ENCODE peak calls at places on chromosomes 6 and 20, in eight cellular contexts. One of them, this sample, is unnamed.

GRCh38 chr6:27078734-27079357 is 168.7 kb upstream of the PRSS16 start:
- DNase-seq in fibroblast of gingiva: peak
- DNase-seq in PC-9: peak
- DNase-seq in stimulated activated CD4-positive, alpha-beta T cell treated with anti-CD3 and anti-CD28 coated beads, Interleukin-12 subunit alpha, Interleukin-12 subunit beta, amount 100 ng/mL, for 4 hours: peak
- DNase-seq in nephron progenitor cell: peak
- DNase-seq in esophagus squamous epithelium: no peak
- DNase-seq in omental fat pad: peak
- DNase-seq in effector memory CD8-positive, alpha-beta T cell: peak
- DNase-seq in this sample: peak

GRCh38 chr6:24394777-24395437 is 7.8 kb upstream of the MRS2 start:
- DNase-seq in fibroblast of gingiva: peak
- DNase-seq in PC-9: no peak
- DNase-seq in stimulated activated CD4-positive, alpha-beta T cell treated with anti-CD3 and anti-CD28 coated beads, Interleukin-12 subunit alpha, Interleukin-12 subunit beta, amount 100 ng/mL, for 4 hours: no peak
- DNase-seq in nephron progenitor cell: no peak
- DNase-seq in esophagus squamous epithelium: no peak
- DNase-seq in omental fat pad: no peak
- DNase-seq in effector memory CD8-positive, alpha-beta T cell: no peak
- DNase-seq in this sample: no peak

GRCh38 chr6:43996614-43997341 is 130.5 kb downstream of the MRPL14 start:
- DNase-seq in fibroblast of gingiva: no peak
- DNase-seq in PC-9: no peak
- DNase-seq in stimulated activated CD4-positive, alpha-beta T cell treated with anti-CD3 and anti-CD28 coated beads, Interleukin-12 subunit alpha, Interleukin-12 subunit beta, amount 100 ng/mL, for 4 hours: no peak
- DNase-seq in nephron progenitor cell: no peak
- DNase-seq in esophagus squamous epithelium: no peak
- DNase-seq in omental fat pad: peak
- DNase-seq in effector memory CD8-positive, alpha-beta T cell: no peak
- DNase-seq in this sample: no peak

GRCh38 chr20:18388860-18389259 is 78.0 kb downstream of the DZANK1 start:
- DNase-seq in fibroblast of gingiva: peak
- DNase-seq in PC-9: no peak
- DNase-seq in stimulated activated CD4-positive, alpha-beta T cell treated with anti-CD3 and anti-CD28 coated beads, Interleukin-12 subunit alpha, Interleukin-12 subunit beta, amount 100 ng/mL, for 4 hours: no peak
- DNase-seq in nephron progenitor cell: no peak
- DNase-seq in esophagus squamous epithelium: no peak
- DNase-seq in omental fat pad: no peak
- DNase-seq in effector memory CD8-positive, alpha-beta T cell: no peak
- DNase-seq in this sample: no peak

GRCh38 chr20:62524486-62524885 is 48.7 kb upstream of the GATA5 start:
- DNase-seq in fibroblast of gingiva: no peak
- DNase-seq in PC-9: no peak
- DNase-seq in stimulated activated CD4-positive, alpha-beta T cell treated with anti-CD3 and anti-CD28 coated beads, Interleukin-12 subunit alpha, Interleukin-12 subunit beta, amount 100 ng/mL, for 4 hours: no peak
- DNase-seq in nephron progenitor cell: no peak
- DNase-seq in esophagus squamous epithelium: no peak
- DNase-seq in omental fat pad: no peak
- DNase-seq in effector memory CD8-positive, alpha-beta T cell: no peak
- DNase-seq in this sample: no peak

GRCh38 chr6:163347021-163347446 is 67.5 kb upstream of the QKI start:
- DNase-seq in fibroblast of gingiva: no peak
- DNase-seq in PC-9: no peak
- DNase-seq in stimulated activated CD4-positive, alpha-beta T cell treated with anti-CD3 and anti-CD28 coated beads, Interleukin-12 subunit alpha, Interleukin-12 subunit beta, amount 100 ng/mL, for 4 hours: no peak
- DNase-seq in nephron progenitor cell: no peak
- DNase-seq in esophagus squamous epithelium: no peak
- DNase-seq in omental fat pad: no peak
- DNase-seq in effector memory CD8-positive, alpha-beta T cell: no peak
- DNase-seq in this sample: no peak

GRCh38 chr6:131524695-131525336 is 48.2 kb upstream of the ARG1 start:
- DNase-seq in fibroblast of gingiva: no peak
- DNase-seq in PC-9: no peak
- DNase-seq in stimulated activated CD4-positive, alpha-beta T cell treated with anti-CD3 and anti-CD28 coated beads, Interleukin-12 subunit alpha, Interleukin-12 subunit beta, amount 100 ng/mL, for 4 hours: no peak
- DNase-seq in nephron progenitor cell: no peak
- DNase-seq in esophagus squamous epithelium: no peak
- DNase-seq in omental fat pad: no peak
- DNase-seq in effector memory CD8-positive, alpha-beta T cell: peak
- DNase-seq in this sample: no peak

GRCh38 chr6:31776563-31776960 is 566 bp downstream of the VWA7 start:
- DNase-seq in fibroblast of gingiva: no peak
- DNase-seq in PC-9: no peak
- DNase-seq in stimulated activated CD4-positive, alpha-beta T cell treated with anti-CD3 and anti-CD28 coated beads, Interleukin-12 subunit alpha, Interleukin-12 subunit beta, amount 100 ng/mL, for 4 hours: no peak
- DNase-seq in nephron progenitor cell: peak
- DNase-seq in esophagus squamous epithelium: no peak
- DNase-seq in omental fat pad: no peak
- DNase-seq in effector memory CD8-positive, alpha-beta T cell: no peak
- DNase-seq in this sample: no peak

GRCh38 chr6:33252758-33253157 is 18.9 kb downstream of the VPS52 start:
- DNase-seq in fibroblast of gingiva: no peak
- DNase-seq in PC-9: no peak
- DNase-seq in stimulated activated CD4-positive, alpha-beta T cell treated with anti-CD3 and anti-CD28 coated beads, Interleukin-12 subunit alpha, Interleukin-12 subunit beta, amount 100 ng/mL, for 4 hours: no peak
- DNase-seq in nephron progenitor cell: no peak
- DNase-seq in esophagus squamous epithelium: no peak
- DNase-seq in omental fat pad: no peak
- DNase-seq in effector memory CD8-positive, alpha-beta T cell: no peak
- DNase-seq in this sample: no peak

GRCh38 chr6:6008114-6008647 is 1.5 kb upstream of the NRN1 start:
- DNase-seq in fibroblast of gingiva: no peak
- DNase-seq in PC-9: no peak
- DNase-seq in stimulated activated CD4-positive, alpha-beta T cell treated with anti-CD3 and anti-CD28 coated beads, Interleukin-12 subunit alpha, Interleukin-12 subunit beta, amount 100 ng/mL, for 4 hours: no peak
- DNase-seq in nephron progenitor cell: no peak
- DNase-seq in esophagus squamous epithelium: no peak
- DNase-seq in omental fat pad: no peak
- DNase-seq in effector memory CD8-positive, alpha-beta T cell: no peak
- DNase-seq in this sample: no peak

GRCh38 chr6:120077489-120077888 is 727.9 kb upstream of the MAN1A1 start:
- DNase-seq in fibroblast of gingiva: no peak
- DNase-seq in PC-9: no peak
- DNase-seq in stimulated activated CD4-positive, alpha-beta T cell treated with anti-CD3 and anti-CD28 coated beads, Interleukin-12 subunit alpha, Interleukin-12 subunit beta, amount 100 ng/mL, for 4 hours: no peak
- DNase-seq in nephron progenitor cell: peak
- DNase-seq in esophagus squamous epithelium: no peak
- DNase-seq in omental fat pad: no peak
- DNase-seq in effector memory CD8-positive, alpha-beta T cell: no peak
- DNase-seq in this sample: peak

GRCh38 chr6:162271922-162272321 is 455.6 kb downstream of the PRKN start:
- DNase-seq in fibroblast of gingiva: no peak
- DNase-seq in PC-9: no peak
- DNase-seq in stimulated activated CD4-positive, alpha-beta T cell treated with anti-CD3 and anti-CD28 coated beads, Interleukin-12 subunit alpha, Interleukin-12 subunit beta, amount 100 ng/mL, for 4 hours: no peak
- DNase-seq in nephron progenitor cell: no peak
- DNase-seq in esophagus squamous epithelium: no peak
- DNase-seq in omental fat pad: no peak
- DNase-seq in effector memory CD8-positive, alpha-beta T cell: no peak
- DNase-seq in this sample: no peak

GRCh38 chr6:136923116-136923953 is 1.2 kb downstream of the SLC35D3 start:
- DNase-seq in fibroblast of gingiva: no peak
- DNase-seq in PC-9: no peak
- DNase-seq in stimulated activated CD4-positive, alpha-beta T cell treated with anti-CD3 and anti-CD28 coated beads, Interleukin-12 subunit alpha, Interleukin-12 subunit beta, amount 100 ng/mL, for 4 hours: peak
- DNase-seq in nephron progenitor cell: peak
- DNase-seq in esophagus squamous epithelium: no peak
- DNase-seq in omental fat pad: no peak
- DNase-seq in effector memory CD8-positive, alpha-beta T cell: no peak
- DNase-seq in this sample: no peak

GRCh38 chr6:22147983-22148797 is 148.6 kb downstream of the PRL start:
- DNase-seq in fibroblast of gingiva: peak
- DNase-seq in PC-9: peak
- DNase-seq in stimulated activated CD4-positive, alpha-beta T cell treated with anti-CD3 and anti-CD28 coated beads, Interleukin-12 subunit alpha, Interleukin-12 subunit beta, amount 100 ng/mL, for 4 hours: no peak
- DNase-seq in nephron progenitor cell: peak
- DNase-seq in esophagus squamous epithelium: no peak
- DNase-seq in omental fat pad: no peak
- DNase-seq in effector memory CD8-positive, alpha-beta T cell: no peak
- DNase-seq in this sample: peak

GRCh38 chr6:161833099-161833860 is 559.4 kb upstream of the AGPAT4 start:
- DNase-seq in fibroblast of gingiva: no peak
- DNase-seq in PC-9: no peak
- DNase-seq in stimulated activated CD4-positive, alpha-beta T cell treated with anti-CD3 and anti-CD28 coated beads, Interleukin-12 subunit alpha, Interleukin-12 subunit beta, amount 100 ng/mL, for 4 hours: no peak
- DNase-seq in nephron progenitor cell: no peak
- DNase-seq in esophagus squamous epithelium: no peak
- DNase-seq in omental fat pad: no peak
- DNase-seq in effector memory CD8-positive, alpha-beta T cell: no peak
- DNase-seq in this sample: no peak

GRCh38 chr20:1427457-1428054 is 34.7 kb upstream of the FKBP1A start:
- DNase-seq in fibroblast of gingiva: peak
- DNase-seq in PC-9: peak
- DNase-seq in stimulated activated CD4-positive, alpha-beta T cell treated with anti-CD3 and anti-CD28 coated beads, Interleukin-12 subunit alpha, Interleukin-12 subunit beta, amount 100 ng/mL, for 4 hours: no peak
- DNase-seq in nephron progenitor cell: no peak
- DNase-seq in esophagus squamous epithelium: no peak
- DNase-seq in omental fat pad: no peak
- DNase-seq in effector memory CD8-positive, alpha-beta T cell: no peak
- DNase-seq in this sample: no peak

GRCh38 chr6:11580686-11581085 is 43.1 kb downstream of the TMEM170B start:
- DNase-seq in fibroblast of gingiva: no peak
- DNase-seq in PC-9: no peak
- DNase-seq in stimulated activated CD4-positive, alpha-beta T cell treated with anti-CD3 and anti-CD28 coated beads, Interleukin-12 subunit alpha, Interleukin-12 subunit beta, amount 100 ng/mL, for 4 hours: no peak
- DNase-seq in nephron progenitor cell: no peak
- DNase-seq in esophagus squamous epithelium: no peak
- DNase-seq in omental fat pad: no peak
- DNase-seq in effector memory CD8-positive, alpha-beta T cell: no peak
- DNase-seq in this sample: no peak

GRCh38 chr6:142074516-142074915 is 58.2 kb upstream of the GJE1 start:
- DNase-seq in fibroblast of gingiva: no peak
- DNase-seq in PC-9: no peak
- DNase-seq in stimulated activated CD4-positive, alpha-beta T cell treated with anti-CD3 and anti-CD28 coated beads, Interleukin-12 subunit alpha, Interleukin-12 subunit beta, amount 100 ng/mL, for 4 hours: no peak
- DNase-seq in nephron progenitor cell: no peak
- DNase-seq in esophagus squamous epithelium: no peak
- DNase-seq in omental fat pad: no peak
- DNase-seq in effector memory CD8-positive, alpha-beta T cell: no peak
- DNase-seq in this sample: no peak

GRCh38 chr6:74798302-74798701 is 407.6 kb downstream of the COL12A1 start:
- DNase-seq in fibroblast of gingiva: no peak
- DNase-seq in PC-9: no peak
- DNase-seq in stimulated activated CD4-positive, alpha-beta T cell treated with anti-CD3 and anti-CD28 coated beads, Interleukin-12 subunit alpha, Interleukin-12 subunit beta, amount 100 ng/mL, for 4 hours: no peak
- DNase-seq in nephron progenitor cell: no peak
- DNase-seq in esophagus squamous epithelium: no peak
- DNase-seq in omental fat pad: no peak
- DNase-seq in effector memory CD8-positive, alpha-beta T cell: no peak
- DNase-seq in this sample: no peak

GRCh38 chr6:132482595-132482994 is 30.3 kb downstream of the STX7 start:
- DNase-seq in fibroblast of gingiva: peak
- DNase-seq in PC-9: no peak
- DNase-seq in stimulated activated CD4-positive, alpha-beta T cell treated with anti-CD3 and anti-CD28 coated beads, Interleukin-12 subunit alpha, Interleukin-12 subunit beta, amount 100 ng/mL, for 4 hours: no peak
- DNase-seq in nephron progenitor cell: no peak
- DNase-seq in esophagus squamous epithelium: no peak
- DNase-seq in omental fat pad: no peak
- DNase-seq in effector memory CD8-positive, alpha-beta T cell: no peak
- DNase-seq in this sample: no peak

GRCh38 chr6:25041676-25042598 is 106.2 kb upstream of the RIPOR2 start:
- DNase-seq in fibroblast of gingiva: no peak
- DNase-seq in PC-9: no peak
- DNase-seq in stimulated activated CD4-positive, alpha-beta T cell treated with anti-CD3 and anti-CD28 coated beads, Interleukin-12 subunit alpha, Interleukin-12 subunit beta, amount 100 ng/mL, for 4 hours: no peak
- DNase-seq in nephron progenitor cell: no peak
- DNase-seq in esophagus squamous epithelium: no peak
- DNase-seq in omental fat pad: no peak
- DNase-seq in effector memory CD8-positive, alpha-beta T cell: peak
- DNase-seq in this sample: no peak

GRCh38 chr6:71047401-71047800 is 90.5 kb upstream of the B3GAT2 start:
- DNase-seq in fibroblast of gingiva: no peak
- DNase-seq in PC-9: no peak
- DNase-seq in stimulated activated CD4-positive, alpha-beta T cell treated with anti-CD3 and anti-CD28 coated beads, Interleukin-12 subunit alpha, Interleukin-12 subunit beta, amount 100 ng/mL, for 4 hours: no peak
- DNase-seq in nephron progenitor cell: no peak
- DNase-seq in esophagus squamous epithelium: no peak
- DNase-seq in omental fat pad: no peak
- DNase-seq in effector memory CD8-positive, alpha-beta T cell: no peak
- DNase-seq in this sample: peak

GRCh38 chr20:7094438-7094997 is 327.0 kb downstream of the BMP2 start:
- DNase-seq in fibroblast of gingiva: no peak
- DNase-seq in PC-9: no peak
- DNase-seq in stimulated activated CD4-positive, alpha-beta T cell treated with anti-CD3 and anti-CD28 coated beads, Interleukin-12 subunit alpha, Interleukin-12 subunit beta, amount 100 ng/mL, for 4 hours: no peak
- DNase-seq in nephron progenitor cell: peak
- DNase-seq in esophagus squamous epithelium: no peak
- DNase-seq in omental fat pad: no peak
- DNase-seq in effector memory CD8-positive, alpha-beta T cell: no peak
- DNase-seq in this sample: no peak

GRCh38 chr20:25077610-25078169 is 4.3 kb downstream of the VSX1 start:
- DNase-seq in fibroblast of gingiva: peak
- DNase-seq in PC-9: peak
- DNase-seq in stimulated activated CD4-positive, alpha-beta T cell treated with anti-CD3 and anti-CD28 coated beads, Interleukin-12 subunit alpha, Interleukin-12 subunit beta, amount 100 ng/mL, for 4 hours: no peak
- DNase-seq in nephron progenitor cell: peak
- DNase-seq in esophagus squamous epithelium: no peak
- DNase-seq in omental fat pad: no peak
- DNase-seq in effector memory CD8-positive, alpha-beta T cell: no peak
- DNase-seq in this sample: no peak

GRCh38 chr6:14640631-14641030 is 523.1 kb downstream of the CD83 start:
- DNase-seq in fibroblast of gingiva: no peak
- DNase-seq in PC-9: no peak
- DNase-seq in stimulated activated CD4-positive, alpha-beta T cell treated with anti-CD3 and anti-CD28 coated beads, Interleukin-12 subunit alpha, Interleukin-12 subunit beta, amount 100 ng/mL, for 4 hours: no peak
- DNase-seq in nephron progenitor cell: no peak
- DNase-seq in esophagus squamous epithelium: no peak
- DNase-seq in omental fat pad: no peak
- DNase-seq in effector memory CD8-positive, alpha-beta T cell: no peak
- DNase-seq in this sample: no peak

GRCh38 chr20:50625986-50626677 is 65.2 kb downstream of the RIPOR3 start:
- DNase-seq in fibroblast of gingiva: peak
- DNase-seq in PC-9: peak
- DNase-seq in stimulated activated CD4-positive, alpha-beta T cell treated with anti-CD3 and anti-CD28 coated beads, Interleukin-12 subunit alpha, Interleukin-12 subunit beta, amount 100 ng/mL, for 4 hours: peak
- DNase-seq in nephron progenitor cell: peak
- DNase-seq in esophagus squamous epithelium: no peak
- DNase-seq in omental fat pad: no peak
- DNase-seq in effector memory CD8-positive, alpha-beta T cell: no peak
- DNase-seq in this sample: no peak

GRCh38 chr6:14549871-14550270 is 432.3 kb downstream of the CD83 start:
- DNase-seq in fibroblast of gingiva: no peak
- DNase-seq in PC-9: no peak
- DNase-seq in stimulated activated CD4-positive, alpha-beta T cell treated with anti-CD3 and anti-CD28 coated beads, Interleukin-12 subunit alpha, Interleukin-12 subunit beta, amount 100 ng/mL, for 4 hours: no peak
- DNase-seq in nephron progenitor cell: no peak
- DNase-seq in esophagus squamous epithelium: no peak
- DNase-seq in omental fat pad: no peak
- DNase-seq in effector memory CD8-positive, alpha-beta T cell: no peak
- DNase-seq in this sample: no peak

GRCh38 chr6:118902731-118903130 is 8.8 kb downstream of the ASF1A start:
- DNase-seq in fibroblast of gingiva: no peak
- DNase-seq in PC-9: no peak
- DNase-seq in stimulated activated CD4-positive, alpha-beta T cell treated with anti-CD3 and anti-CD28 coated beads, Interleukin-12 subunit alpha, Interleukin-12 subunit beta, amount 100 ng/mL, for 4 hours: no peak
- DNase-seq in nephron progenitor cell: no peak
- DNase-seq in esophagus squamous epithelium: no peak
- DNase-seq in omental fat pad: no peak
- DNase-seq in effector memory CD8-positive, alpha-beta T cell: no peak
- DNase-seq in this sample: no peak

GRCh38 chr6:28105286-28105685 is 19.1 kb upstream of the ZSCAN16 start:
- DNase-seq in fibroblast of gingiva: peak
- DNase-seq in PC-9: no peak
- DNase-seq in stimulated activated CD4-positive, alpha-beta T cell treated with anti-CD3 and anti-CD28 coated beads, Interleukin-12 subunit alpha, Interleukin-12 subunit beta, amount 100 ng/mL, for 4 hours: no peak
- DNase-seq in nephron progenitor cell: no peak
- DNase-seq in esophagus squamous epithelium: no peak
- DNase-seq in omental fat pad: no peak
- DNase-seq in effector memory CD8-positive, alpha-beta T cell: no peak
- DNase-seq in this sample: no peak

GRCh38 chr6:158688860-158689259 is 39.0 kb downstream of the SYTL3 start:
- DNase-seq in fibroblast of gingiva: no peak
- DNase-seq in PC-9: no peak
- DNase-seq in stimulated activated CD4-positive, alpha-beta T cell treated with anti-CD3 and anti-CD28 coated beads, Interleukin-12 subunit alpha, Interleukin-12 subunit beta, amount 100 ng/mL, for 4 hours: no peak
- DNase-seq in nephron progenitor cell: no peak
- DNase-seq in esophagus squamous epithelium: no peak
- DNase-seq in omental fat pad: no peak
- DNase-seq in effector memory CD8-positive, alpha-beta T cell: no peak
- DNase-seq in this sample: no peak

GRCh38 chr6:146961831-146962230 is 242.4 kb upstream of the STXBP5 start:
- DNase-seq in fibroblast of gingiva: no peak
- DNase-seq in PC-9: no peak
- DNase-seq in stimulated activated CD4-positive, alpha-beta T cell treated with anti-CD3 and anti-CD28 coated beads, Interleukin-12 subunit alpha, Interleukin-12 subunit beta, amount 100 ng/mL, for 4 hours: no peak
- DNase-seq in nephron progenitor cell: no peak
- DNase-seq in esophagus squamous epithelium: no peak
- DNase-seq in omental fat pad: no peak
- DNase-seq in effector memory CD8-positive, alpha-beta T cell: no peak
- DNase-seq in this sample: no peak

GRCh38 chr6:11208267-11208666 is 24.2 kb downstream of the NEDD9 start:
- DNase-seq in fibroblast of gingiva: no peak
- DNase-seq in PC-9: no peak
- DNase-seq in stimulated activated CD4-positive, alpha-beta T cell treated with anti-CD3 and anti-CD28 coated beads, Interleukin-12 subunit alpha, Interleukin-12 subunit beta, amount 100 ng/mL, for 4 hours: no peak
- DNase-seq in nephron progenitor cell: no peak
- DNase-seq in esophagus squamous epithelium: no peak
- DNase-seq in omental fat pad: no peak
- DNase-seq in effector memory CD8-positive, alpha-beta T cell: no peak
- DNase-seq in this sample: no peak

GRCh38 chr20:31543966-31544598 is 29.8 kb downstream of the HM13 start:
- DNase-seq in fibroblast of gingiva: peak
- DNase-seq in PC-9: peak
- DNase-seq in stimulated activated CD4-positive, alpha-beta T cell treated with anti-CD3 and anti-CD28 coated beads, Interleukin-12 subunit alpha, Interleukin-12 subunit beta, amount 100 ng/mL, for 4 hours: no peak
- DNase-seq in nephron progenitor cell: no peak
- DNase-seq in esophagus squamous epithelium: no peak
- DNase-seq in omental fat pad: no peak
- DNase-seq in effector memory CD8-positive, alpha-beta T cell: no peak
- DNase-seq in this sample: no peak

GRCh38 chr6:97656236-97656635 is 373.2 kb upstream of the MMS22L start:
- DNase-seq in fibroblast of gingiva: no peak
- DNase-seq in PC-9: no peak
- DNase-seq in stimulated activated CD4-positive, alpha-beta T cell treated with anti-CD3 and anti-CD28 coated beads, Interleukin-12 subunit alpha, Interleukin-12 subunit beta, amount 100 ng/mL, for 4 hours: no peak
- DNase-seq in nephron progenitor cell: no peak
- DNase-seq in esophagus squamous epithelium: no peak
- DNase-seq in omental fat pad: no peak
- DNase-seq in effector memory CD8-positive, alpha-beta T cell: no peak
- DNase-seq in this sample: no peak